ENCODE peak calls at places on chromosomes 16 and 17, in eight cellular contexts. B is EL; J is activated CD4-positive, alpha-beta T cell treated with anti-CD3 and anti-CD28 coated beads, Interleukin-2, amount 50 U/mL, for 1 hour; T is GF-D8; Z is activated T-cell treated with anti-CD3 and anti-CD28 coated beads, Interleukin-2, amount 50 U/mL, for 48 hours; P is GM23248; N is Kasumi-1; W is stromal cell of bone marrow. L is an unnamed sample.
A peak's percentile ranks its signal among the peaks of the same experiment; 100 is the strongest.

GRCh38 chr16:35391328-35391727 is 1931.9 kb downstream of the TP53TG3F start:
- DNase-seq in N (peak; percentile 65), P (peak; percentile 55), B (peak; percentile 5), T (no peak), Z (peak; percentile 34), W (peak; percentile 9), J (no peak), L (no peak)

GRCh38 chr16:85132456-85133289 is 20.4 kb upstream of the CIBAR2 start:
- DNase-seq in B (no peak), Z (no peak), J (no peak), P (peak; percentile 56), W (no peak), T (no peak), N (no peak), L (no peak)

GRCh38 chr17:7856081-7856791 is 1.1 kb downstream of the NAA38 start:
- DNase-seq in W (no peak), N (peak; percentile 46), P (peak; percentile 66), B (peak; percentile 38), T (peak; percentile 75), Z (peak; percentile 56), J (peak; percentile 38), L (peak; percentile 72)

GRCh38 chr17:31388770-31389672 is 2.5 kb upstream of the RAB11FIP4 start:
- DNase-seq in B (peak; percentile 37), W (no peak), Z (peak; percentile 68), T (no peak), N (peak; percentile 41), P (peak; percentile 43), J (peak; percentile 42), L (peak; percentile 41)

GRCh38 chr16:78628526-78628925 is 529.1 kb downstream of the WWOX start:
- DNase-seq in J (no peak), N (no peak), P (no peak), T (no peak), Z (no peak), B (no peak), W (peak; percentile 47), L (no peak)

GRCh38 chr17:28744104-28744801 is 442 bp downstream of the TRAF4 start:
- DNase-seq in T (no peak), P (peak; percentile 53), B (peak; percentile 59), N (no peak), W (peak; percentile 9), Z (peak; percentile 81), J (peak; percentile 67), L (no peak)

GRCh38 chr16:89960966-89961365 is 12.4 kb downstream of the DEF8 start:
- DNase-seq in Z (no peak), J (no peak), W (no peak), B (no peak), N (no peak), P (no peak), T (no peak), L (no peak)

GRCh38 chr16:85476389-85476788 is 136.7 kb upstream of the GSE1 start:
- DNase-seq in B (no peak), J (no peak), W (no peak), P (no peak), N (no peak), Z (no peak), T (no peak), L (no peak)

GRCh38 chr16:30394603-30395154 is 541 bp upstream of the ZNF48 start:
- DNase-seq in B (peak; percentile 42), Z (no peak), W (no peak), T (no peak), P (peak; percentile 66), N (no peak), J (no peak), L (no peak)

GRCh38 chr16:80065565-80065964 is 465.0 kb upstream of the MAF start:
- DNase-seq in B (no peak), P (no peak), J (no peak), N (no peak), T (no peak), W (no peak), Z (no peak), L (no peak)

GRCh38 chr17:45225051-45225700 is 3.5 kb downstream of the FMNL1 start:
- DNase-seq in P (no peak), T (no peak), W (no peak), N (peak; percentile 27), Z (peak; percentile 81), B (peak; percentile 28), J (peak; percentile 50), L (no peak)

GRCh38 chr16:2954647-2955381 is 9.3 kb upstream of the KREMEN2 start:
- DNase-seq in Z (no peak), N (no peak), B (no peak), P (no peak), T (no peak), W (no peak), J (no peak), L (no peak)

GRCh38 chr16:67542464-67542863 is 13.8 kb downstream of the RIPOR1 start:
- DNase-seq in Z (peak; percentile 80), B (peak; percentile 80), T (no peak), P (peak; percentile 77), J (peak; percentile 70), N (no peak), W (peak; percentile 46), L (no peak)

GRCh38 chr16:69404275-69404805 is 18.5 kb upstream of the TERF2 start:
- DNase-seq in P (peak; percentile 48), B (peak; percentile 62), J (no peak), W (no peak), T (no peak), Z (no peak), N (no peak), L (no peak)

GRCh38 chr17:57585341-57586098 is 159.6 kb downstream of the CCDC182 start:
- DNase-seq in N (no peak), P (no peak), T (no peak), Z (no peak), B (no peak), W (no peak), J (no peak), L (no peak)

GRCh38 chr16:20259549-20259948 is 67.8 kb downstream of the GP2 start:
- DNase-seq in P (no peak), T (no peak), B (no peak), N (no peak), W (no peak), Z (no peak), J (no peak), L (no peak)

GRCh38 chr17:37488009-37488604 is 1.6 kb upstream of the DUSP14 start:
- DNase-seq in N (peak; percentile 24), Z (no peak), W (peak; percentile 93), B (peak; percentile 96), T (peak; percentile 38), J (no peak), P (peak; percentile 96), L (no peak)

GRCh38 chr16:8806272-8806983 is 8.8 kb downstream of the PMM2 start:
- DNase-seq in J (no peak), W (no peak), N (no peak), T (no peak), B (no peak), P (no peak), Z (no peak), L (no peak)

GRCh38 chr17:38598536-38598935 is 7.2 kb downstream of the SRCIN1 start:
- DNase-seq in J (no peak), B (peak; percentile 70), T (peak; percentile 32), W (no peak), N (peak; percentile 78), Z (no peak), P (peak; percentile 53), L (no peak)

GRCh38 chr16:1309888-1310831 is 724 bp downstream of the UBE2I start:
- DNase-seq in B (peak; percentile 54), Z (peak; percentile 76), T (no peak), P (peak; percentile 79), W (no peak), J (peak; percentile 41), N (no peak), L (peak; percentile 71)

GRCh38 chr16:22623351-22623781 is 112.7 kb downstream of the NPIPB5 start:
- DNase-seq in W (no peak), B (peak; percentile 43), P (peak; percentile 36), Z (no peak), J (no peak), T (no peak), N (no peak), L (no peak)

GRCh38 chr17:22514315-22514714 is 822.0 kb downstream of the KCNJ18 start:
- DNase-seq in B (no peak), P (no peak), N (no peak), J (no peak), Z (no peak), W (no peak), T (no peak), L (no peak)

GRCh38 chr17:38748329-38749221 is at the start of gene PCGF2:
- DNase-seq in T (no peak), P (peak; percentile 92), J (no peak), Z (peak; percentile 40), N (no peak), B (peak; percentile 94), W (peak; percentile 78), L (peak; percentile 94)

GRCh38 chr16:64089697-64090096 is 1032.2 kb downstream of the CDH11 start:
- DNase-seq in B (peak; percentile 44), W (no peak), J (no peak), Z (no peak), P (peak; percentile 38), T (no peak), N (peak; percentile 30), L (no peak)

GRCh38 chr17:70767102-70767701 is 597.9 kb downstream of the KCNJ2 start:
- DNase-seq in J (no peak), B (peak; percentile 38), W (peak; percentile 18), T (no peak), Z (no peak), P (peak; percentile 61), N (peak; percentile 67), L (no peak)

GRCh38 chr16:48284772-48285409 is 37.6 kb upstream of the ABCC11 start:
- DNase-seq in T (no peak), P (no peak), Z (no peak), W (no peak), N (no peak), J (no peak), B (no peak), L (no peak)

GRCh38 chr17:5413682-5414081 is 5.8 kb downstream of the NUP88 start:
- DNase-seq in P (peak; percentile 95), J (no peak), B (peak; percentile 90), Z (no peak), W (peak; percentile 83), N (no peak), T (no peak), L (no peak)

GRCh38 chr16:27242398-27242797 is 26.2 kb downstream of the NSMCE1 start:
- DNase-seq in N (no peak), B (no peak), T (no peak), W (no peak), P (no peak), J (no peak), Z (no peak), L (no peak)

GRCh38 chr17:8709006-8709405 is 35.6 kb downstream of the CCDC42 start:
- DNase-seq in J (no peak), Z (no peak), T (peak; percentile 40), P (no peak), B (no peak), W (no peak), N (peak; percentile 4), L (no peak)

L was measured in ureter.